ENCODE peak calls at places on chromosomes 12 and 14, in seven cellular contexts. One of them, this sample, is unnamed.
A peak's percentile ranks its signal among the peaks of the same experiment; 100 is the strongest.

GRCh38 chr12:32390572-32391219 is 8.7 kb upstream of the FGD4 start:
- DNase-seq in fibroblast of pulmonary artery: peak; percentile 36
- DNase-seq in fibroblast of lung: no peak
- DNase-seq in stimulated activated CD4-positive, alpha-beta T cell treated with anti-CD3 and anti-CD28 coated beads, Interleukin-4, amount 100 ng/mL, for 48 hours: peak; percentile 7
- DNase-seq in GDM1: no peak
- DNase-seq in T follicular helper cell: no peak
- DNase-seq in activated CD4-positive, alpha-beta T cell treated with anti-CD3 and anti-CD28 coated beads, Interleukin-2, amount 10 ng/mL, durations not matched to agents 7 days and 5 days: peak; percentile 43
- DNase-seq in this sample: no peak

GRCh38 chr12:106585237-106585834 is 2.5 kb downstream of the RFX4 start:
- DNase-seq in fibroblast of pulmonary artery: no peak
- DNase-seq in fibroblast of lung: no peak
- DNase-seq in stimulated activated CD4-positive, alpha-beta T cell treated with anti-CD3 and anti-CD28 coated beads, Interleukin-4, amount 100 ng/mL, for 48 hours: no peak
- DNase-seq in GDM1: no peak
- DNase-seq in T follicular helper cell: no peak
- DNase-seq in activated CD4-positive, alpha-beta T cell treated with anti-CD3 and anti-CD28 coated beads, Interleukin-2, amount 10 ng/mL, durations not matched to agents 7 days and 5 days: no peak
- DNase-seq in this sample: no peak

GRCh38 chr12:22656376-22656775 is 31.4 kb downstream of the ETNK1 start:
- DNase-seq in fibroblast of pulmonary artery: no peak
- DNase-seq in fibroblast of lung: no peak
- DNase-seq in stimulated activated CD4-positive, alpha-beta T cell treated with anti-CD3 and anti-CD28 coated beads, Interleukin-4, amount 100 ng/mL, for 48 hours: no peak
- DNase-seq in GDM1: no peak
- DNase-seq in T follicular helper cell: no peak
- DNase-seq in activated CD4-positive, alpha-beta T cell treated with anti-CD3 and anti-CD28 coated beads, Interleukin-2, amount 10 ng/mL, durations not matched to agents 7 days and 5 days: no peak
- DNase-seq in this sample: no peak

GRCh38 chr14:54901380-54902142 is 1.1 kb downstream of the GCH1 start:
- DNase-seq in fibroblast of pulmonary artery: no peak
- DNase-seq in fibroblast of lung: no peak
- DNase-seq in stimulated activated CD4-positive, alpha-beta T cell treated with anti-CD3 and anti-CD28 coated beads, Interleukin-4, amount 100 ng/mL, for 48 hours: no peak
- DNase-seq in GDM1: no peak
- DNase-seq in T follicular helper cell: no peak
- DNase-seq in activated CD4-positive, alpha-beta T cell treated with anti-CD3 and anti-CD28 coated beads, Interleukin-2, amount 10 ng/mL, durations not matched to agents 7 days and 5 days: peak; percentile 27
- DNase-seq in this sample: peak; percentile 50

GRCh38 chr14:91732859-91733477 is 1.1 kb upstream of the CATSPERB start:
- DNase-seq in fibroblast of pulmonary artery: no peak
- DNase-seq in fibroblast of lung: no peak
- DNase-seq in stimulated activated CD4-positive, alpha-beta T cell treated with anti-CD3 and anti-CD28 coated beads, Interleukin-4, amount 100 ng/mL, for 48 hours: no peak
- DNase-seq in GDM1: no peak
- DNase-seq in T follicular helper cell: no peak
- DNase-seq in activated CD4-positive, alpha-beta T cell treated with anti-CD3 and anti-CD28 coated beads, Interleukin-2, amount 10 ng/mL, durations not matched to agents 7 days and 5 days: no peak
- DNase-seq in this sample: no peak

GRCh38 chr12:94707892-94708291 is 57.5 kb upstream of the TMCC3 start:
- DNase-seq in fibroblast of pulmonary artery: peak; percentile 78
- DNase-seq in fibroblast of lung: peak; percentile 83
- DNase-seq in stimulated activated CD4-positive, alpha-beta T cell treated with anti-CD3 and anti-CD28 coated beads, Interleukin-4, amount 100 ng/mL, for 48 hours: no peak
- DNase-seq in GDM1: no peak
- DNase-seq in T follicular helper cell: no peak
- DNase-seq in activated CD4-positive, alpha-beta T cell treated with anti-CD3 and anti-CD28 coated beads, Interleukin-2, amount 10 ng/mL, durations not matched to agents 7 days and 5 days: no peak
- DNase-seq in this sample: no peak

GRCh38 chr14:92471919-92472318 is 41.7 kb upstream of the RIN3 start:
- DNase-seq in fibroblast of pulmonary artery: peak; percentile 69
- DNase-seq in fibroblast of lung: peak; percentile 76
- DNase-seq in stimulated activated CD4-positive, alpha-beta T cell treated with anti-CD3 and anti-CD28 coated beads, Interleukin-4, amount 100 ng/mL, for 48 hours: no peak
- DNase-seq in GDM1: no peak
- DNase-seq in T follicular helper cell: no peak
- DNase-seq in activated CD4-positive, alpha-beta T cell treated with anti-CD3 and anti-CD28 coated beads, Interleukin-2, amount 10 ng/mL, durations not matched to agents 7 days and 5 days: no peak
- DNase-seq in this sample: no peak

GRCh38 chr14:24251880-24252288 is 9.5 kb upstream of the TINF2 start:
- DNase-seq in fibroblast of pulmonary artery: peak; percentile 54
- DNase-seq in fibroblast of lung: no peak
- DNase-seq in stimulated activated CD4-positive, alpha-beta T cell treated with anti-CD3 and anti-CD28 coated beads, Interleukin-4, amount 100 ng/mL, for 48 hours: no peak
- DNase-seq in GDM1: no peak
- DNase-seq in T follicular helper cell: no peak
- DNase-seq in activated CD4-positive, alpha-beta T cell treated with anti-CD3 and anti-CD28 coated beads, Interleukin-2, amount 10 ng/mL, durations not matched to agents 7 days and 5 days: no peak
- DNase-seq in this sample: no peak

GRCh38 chr12:95959107-95959506 is 16.0 kb downstream of the AMDHD1 start:
- DNase-seq in fibroblast of pulmonary artery: peak; percentile 11
- DNase-seq in fibroblast of lung: peak; percentile 11
- DNase-seq in stimulated activated CD4-positive, alpha-beta T cell treated with anti-CD3 and anti-CD28 coated beads, Interleukin-4, amount 100 ng/mL, for 48 hours: no peak
- DNase-seq in GDM1: no peak
- DNase-seq in T follicular helper cell: no peak
- DNase-seq in activated CD4-positive, alpha-beta T cell treated with anti-CD3 and anti-CD28 coated beads, Interleukin-2, amount 10 ng/mL, durations not matched to agents 7 days and 5 days: peak; percentile 14
- DNase-seq in this sample: no peak

GRCh38 chr12:102425109-102426009 is 55.0 kb downstream of the IGF1 start:
- DNase-seq in fibroblast of pulmonary artery: no peak
- DNase-seq in fibroblast of lung: no peak
- DNase-seq in stimulated activated CD4-positive, alpha-beta T cell treated with anti-CD3 and anti-CD28 coated beads, Interleukin-4, amount 100 ng/mL, for 48 hours: no peak
- DNase-seq in GDM1: no peak
- DNase-seq in T follicular helper cell: no peak
- DNase-seq in activated CD4-positive, alpha-beta T cell treated with anti-CD3 and anti-CD28 coated beads, Interleukin-2, amount 10 ng/mL, durations not matched to agents 7 days and 5 days: no peak
- DNase-seq in this sample: no peak

GRCh38 chr12:122789637-122790036 is 15.3 kb downstream of the CCDC62 start:
- DNase-seq in fibroblast of pulmonary artery: no peak
- DNase-seq in fibroblast of lung: no peak
- DNase-seq in stimulated activated CD4-positive, alpha-beta T cell treated with anti-CD3 and anti-CD28 coated beads, Interleukin-4, amount 100 ng/mL, for 48 hours: no peak
- DNase-seq in GDM1: no peak
- DNase-seq in T follicular helper cell: no peak
- DNase-seq in activated CD4-positive, alpha-beta T cell treated with anti-CD3 and anti-CD28 coated beads, Interleukin-2, amount 10 ng/mL, durations not matched to agents 7 days and 5 days: no peak
- DNase-seq in this sample: no peak